ENCODE peak calls at places on chromosomes 3 and 15, in eight cellular contexts. G, B, R, Y, E, K, L and J are unnamed samples.
A peak's percentile ranks its signal among the peaks of the same experiment; 100 is the strongest.

GRCh38 chr3:65641041-65641440 is 397.7 kb downstream of the MAGI1 start:
- DNase-seq in G (no peak), B (no peak), R (no peak), Y (no peak), E (no peak), K (no peak), L (no peak), J (no peak)

GRCh38 chr3:154122096-154122911 is 1.1 kb downstream of the ARHGEF26 start:
- DNase-seq in G (peak; percentile 83), B (no peak), R (no peak), Y (no peak), E (no peak), K (no peak), L (no peak), J (no peak)

GRCh38 chr15:53976844-53977392 is 1.3 kb upstream of the UNC13C start:
- DNase-seq in G (peak; percentile 28), B (no peak), R (peak; percentile 65), Y (peak; percentile 36), E (no peak), K (no peak), L (no peak), J (no peak)

GRCh38 chr3:172749201-172749965 is 1.1 kb upstream of the ECT2 start:
- DNase-seq in G (no peak), B (peak; percentile 96), R (peak; percentile 92), Y (no peak), E (peak; percentile 91), K (peak; percentile 39), L (no peak), J (peak; percentile 96)

GRCh38 chr3:162096874-162097273 is 600.3 kb downstream of the OTOL1 start:
- DNase-seq in G (no peak), B (peak; percentile 9), R (peak; percentile 96), Y (no peak), E (no peak), K (no peak), L (no peak), J (no peak)

GRCh38 chr15:68790910-68791309 is 29.8 kb downstream of the ANP32A start:
- DNase-seq in G (no peak), B (no peak), R (no peak), Y (no peak), E (no peak), K (no peak), L (no peak), J (no peak)

GRCh38 chr3:115487972-115488371 is 135.3 kb upstream of the GAP43 start:
- DNase-seq in G (no peak), B (no peak), R (no peak), Y (no peak), E (no peak), K (no peak), L (no peak), J (no peak)

GRCh38 chr15:99842071-99842470 is 108.8 kb upstream of the LYSMD4 start:
- DNase-seq in G (no peak), B (no peak), R (no peak), Y (no peak), E (no peak), K (no peak), L (no peak), J (no peak)

GRCh38 chr3:123067689-123068226 is 933 bp downstream of the PDIA5 start:
- DNase-seq in G (no peak), B (no peak), R (peak; percentile 27), Y (no peak), E (no peak), K (no peak), L (no peak), J (no peak)

GRCh38 chr3:179526989-179527391 is 35.7 kb upstream of the ACTL6A start:
- DNase-seq in G (no peak), B (peak; percentile 66), R (peak; percentile 13), Y (no peak), E (no peak), K (no peak), L (peak; percentile 11), J (peak; percentile 80)

GRCh38 chr15:81001180-81002003 is 669 bp downstream of the TLNRD1 start:
- DNase-seq in G (peak; percentile 92), B (peak; percentile 39), R (peak; percentile 83), Y (peak; percentile 47), E (no peak), K (peak; percentile 65), L (peak; percentile 73), J (peak; percentile 50)

GRCh38 chr15:34812369-34812768 is 17.0 kb upstream of the ACTC1 start:
- DNase-seq in G (no peak), B (peak; percentile 73), R (no peak), Y (no peak), E (peak; percentile 46), K (no peak), L (no peak), J (peak; percentile 49)

GRCh38 chr3:153163349-153164008 is 1.5 kb downstream of the RAP2B start:
- DNase-seq in G (no peak), B (peak; percentile 36), R (peak; percentile 39), Y (no peak), E (no peak), K (no peak), L (no peak), J (no peak)

GRCh38 chr15:43969802-43970375 is 143.1 kb downstream of the WDR76 start:
- DNase-seq in G (no peak), B (no peak), R (no peak), Y (no peak), E (no peak), K (no peak), L (no peak), J (no peak)

GRCh38 chr15:43975750-43976149 is 148.9 kb downstream of the WDR76 start:
- DNase-seq in G (no peak), B (no peak), R (no peak), Y (no peak), E (no peak), K (no peak), L (no peak), J (no peak)

GRCh38 chr15:43975326-43975725 is 148.5 kb downstream of the WDR76 start:
- DNase-seq in G (no peak), B (no peak), R (no peak), Y (no peak), E (no peak), K (no peak), L (no peak), J (no peak)

GRCh38 chr15:43977072-43977884 is 150.5 kb downstream of the WDR76 start:
- DNase-seq in G (no peak), B (no peak), R (no peak), Y (no peak), E (no peak), K (no peak), L (no peak), J (no peak)

GRCh38 chr15:43974852-43975251 is 148.1 kb downstream of the WDR76 start:
- DNase-seq in G (no peak), B (no peak), R (no peak), Y (no peak), E (no peak), K (no peak), L (no peak), J (no peak)
- H3K4me3 ChIP-seq in G (no peak overlapping the region), B (no peak overlapping the region), R (no peak overlapping the region), Y (no peak overlapping the region), E (no peak overlapping the region), K (no peak overlapping the region), L (no peak overlapping the region), J (no peak overlapping the region)

DNA sequence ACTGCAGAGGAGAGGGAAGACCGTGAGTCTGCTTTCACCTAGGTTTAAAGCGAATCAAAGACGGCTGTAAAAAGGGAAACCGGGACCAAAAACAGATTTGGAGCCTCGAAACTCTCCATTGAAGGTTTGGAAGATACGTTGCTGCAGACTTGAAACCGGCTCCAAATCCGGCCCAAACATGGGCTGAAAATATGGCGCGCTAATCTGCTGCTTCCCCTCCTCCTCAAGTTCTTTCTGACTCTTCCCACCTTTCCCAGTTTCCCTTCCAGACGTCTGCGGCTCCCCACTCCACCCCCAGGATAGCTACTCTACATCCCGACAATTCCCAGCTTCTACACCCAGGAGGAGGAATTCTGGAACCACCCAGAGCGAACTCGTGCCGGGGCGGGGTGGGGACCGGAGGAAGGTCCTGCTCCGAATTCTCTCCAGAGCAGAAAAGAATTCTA is 8.7 kb downstream of the EOMES start:
- DNase-seq in G (peak; percentile 64), B (no peak), R (no peak), Y (no peak), E (no peak), K (no peak), L (no peak), J (no peak)
- H3K4me3 ChIP-seq in G (peak overlapping the region; percentile 32), B (peak overlapping the region; percentile 61), R (peak overlapping the region; percentile 57), Y (peak overlapping the region; percentile 52), E (peak overlapping the region; percentile 55), K (peak overlapping the region; percentile 64), L (peak overlapping the region; percentile 34), J (peak overlapping the region; percentile 44)

GRCh38 chr15:22992026-22992331 is 11.8 kb upstream of the CYFIP1 start:
- DNase-seq in G (no peak), B (no peak), R (no peak), Y (peak; percentile 16), E (no peak), K (no peak), L (no peak), J (no peak)

GRCh38 chr15:22989576-22990477 is 9.7 kb upstream of the CYFIP1 start:
- DNase-seq in G (no peak), B (no peak), R (peak; percentile 49), Y (peak; percentile 3), E (no peak), K (peak; percentile 47), L (no peak), J (no peak)

DNA sequence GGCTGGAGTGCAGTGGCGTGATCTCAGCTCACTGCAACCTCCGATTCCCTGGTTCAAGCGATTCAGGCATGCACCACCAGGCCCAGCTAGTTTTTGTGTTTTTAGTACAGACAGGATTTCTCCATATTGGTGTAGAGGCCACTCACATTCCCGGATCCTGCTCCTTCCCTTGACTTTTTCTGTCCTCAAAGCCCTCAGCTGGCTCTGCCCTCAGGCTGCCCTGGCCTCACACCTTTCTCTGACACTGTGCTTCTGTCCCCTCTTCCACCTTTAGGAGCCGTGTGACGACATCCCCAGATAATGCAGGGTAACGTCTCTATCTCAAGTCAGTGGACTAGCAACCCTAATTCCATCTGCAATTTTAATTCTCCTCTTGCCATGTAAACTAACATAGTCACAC is 8.6 kb upstream of the CYFIP1 start:
- DNase-seq in G (no peak), B (no peak), R (no peak), Y (peak; percentile 3), E (no peak), K (no peak), L (no peak), J (no peak)
- H3K4me3 ChIP-seq in G (no peak overlapping the region), B (no peak overlapping the region), R (no peak overlapping the region), Y (no peak overlapping the region), E (no peak overlapping the region), K (no peak overlapping the region), L (no peak overlapping the region), J (no peak overlapping the region)

DNA sequence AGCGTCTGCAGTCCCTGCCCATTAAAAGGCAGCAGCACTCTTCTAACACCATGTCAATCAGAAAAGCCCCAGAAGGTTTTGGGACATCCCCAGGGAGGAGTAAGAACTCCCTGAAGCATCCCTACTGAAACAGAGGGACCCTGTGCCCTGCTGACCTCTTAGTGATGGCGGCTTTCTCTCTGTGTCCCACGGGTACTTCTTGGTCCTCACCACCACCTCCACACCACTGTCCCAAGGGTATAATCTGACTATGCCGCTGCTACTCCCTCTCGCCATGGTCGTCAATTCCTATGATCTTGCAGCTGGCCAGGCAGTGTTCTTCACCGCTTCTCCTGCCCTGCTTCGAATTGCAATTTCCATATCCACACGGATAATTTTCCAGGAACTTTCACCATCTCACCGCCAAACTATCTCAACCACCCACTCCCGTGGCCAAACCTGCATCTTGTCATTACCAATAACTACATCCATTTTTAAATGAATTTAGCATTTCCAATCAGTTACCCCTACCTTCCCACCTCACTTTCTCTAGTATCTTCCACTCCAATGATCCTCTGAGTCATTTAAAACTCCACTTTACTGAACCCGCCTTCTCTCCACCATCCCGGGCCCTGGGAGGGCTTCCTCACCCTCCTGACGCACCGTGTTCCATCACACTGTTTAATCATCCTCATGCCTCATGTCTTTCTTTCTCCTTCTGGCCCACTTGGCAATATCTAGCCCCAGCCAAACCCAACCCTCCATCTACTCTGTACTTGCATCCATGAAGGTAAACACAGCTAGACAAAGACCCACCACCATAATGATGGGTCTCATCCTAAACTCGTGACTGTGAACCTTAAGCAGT is 23.7 kb downstream of the PRR23E start:
- DNase-seq in G (no peak), B (peak; percentile 37), R (no peak), Y (no peak), E (no peak), K (no peak), L (no peak), J (no peak)
- H3K4me3 ChIP-seq in G (no peak overlapping the region), B (no peak overlapping the region), R (no peak overlapping the region), Y (no peak overlapping the region), E (no peak overlapping the region), K (no peak overlapping the region), L (no peak overlapping the region), J (no peak overlapping the region)